ENCODE peak calls at places on chromosomes 3 and 15, in four cellular contexts. B is K562, N is HepG2, O is HCT116. Y is an unnamed sample.

GRCh38 chr3:177427540-177427939 is 230.3 kb upstream of the TBL1XR1 start:
- DNase-seq in B (no peak), O (no peak), N (no peak), Y (no peak)

GRCh38 chr15:83858820-83859505 is 205.0 kb downstream of the ADAMTSL3 start:
- DNase-seq in N (no peak), B (no peak), O (no peak), Y (no peak)

GRCh38 chr15:69790632-69791031 is 307.1 kb downstream of the TLE3 start:
- DNase-seq in B (no peak), O (no peak), N (no peak), Y (no peak)

GRCh38 chr15:42576040-42576594 is 711 bp downstream of the STARD9 start:
- DNase-seq in N (no peak), O (no peak), B (no peak), Y (no peak)

GRCh38 chr3:27325419-27325818 is 43.8 kb downstream of the NEK10 start:
- DNase-seq in B (no peak), N (no peak), O (no peak), Y (no peak)

GRCh38 chr3:39405687-39406367 is 693 bp upstream of the RPSA start:
- DNase-seq in O (no peak), N (no peak), B (no peak), Y (no peak)

GRCh38 chr3:150455341-150455740 is 47.2 kb downstream of the TSC22D2 start:
- DNase-seq in B (no peak), O (no peak), N (no peak), Y (no peak)

GRCh38 chr3:118882353-118882947 is 152.2 kb downstream of the IGSF11 start:
- DNase-seq in O (peak), B (peak), N (peak), Y (peak)

GRCh38 chr3:122100591-122101491 is 45.7 kb downstream of the CD86 start:
- DNase-seq in N (no peak), B (peak), O (no peak), Y (no peak)

GRCh38 chr3:69675773-69676660 is 63.2 kb upstream of the MITF start:
- DNase-seq in N (no peak), B (no peak), O (no peak), Y (no peak)

GRCh38 chr3:104245241-104245640 is 1121.5 kb upstream of the ALCAM start:
- DNase-seq in N (no peak), O (no peak), B (no peak), Y (no peak)

GRCh38 chr3:197750396-197750831 is 731 bp downstream of the FYTTD1 start:
- DNase-seq in N (no peak), B (peak), O (no peak), Y (no peak)

GRCh38 chr15:60840703-60841411 is 361.9 kb upstream of the ICE2 start:
- DNase-seq in O (no peak), N (no peak), B (no peak), Y (no peak)

GRCh38 chr15:49370782-49371181 is 52.3 kb upstream of the FGF7 start:
- DNase-seq in O (peak), B (peak), N (no peak), Y (peak)

GRCh38 chr3:125011941-125012340 is 43.9 kb downstream of the HEG1 start:
- DNase-seq in O (no peak), B (no peak), N (no peak), Y (no peak)

GRCh38 chr3:188594137-188594536 is 440.2 kb downstream of the LPP start:
- DNase-seq in O (no peak), N (no peak), B (no peak), Y (no peak)

GRCh38 chr3:23811117-23811487 is 5.3 kb downstream of the UBE2E1 start:
- DNase-seq in N (peak), O (no peak), B (peak), Y (no peak)

GRCh38 chr3:141367038-141367730 is 1.1 kb upstream of the ZBTB38 start:
- DNase-seq in B (peak), N (no peak), O (peak), Y (no peak)

GRCh38 chr15:92393287-92393993 is at the start of gene ST8SIA2:
- DNase-seq in N (no peak), O (no peak), B (no peak), Y (no peak)

GRCh38 chr3:102471001-102471400 is 36.2 kb downstream of the ZPLD1 start:
- DNase-seq in O (peak), N (no peak), B (peak), Y (no peak)

GRCh38 chr3:10344147-10344943 is 23.4 kb upstream of the SEC13 start:
- DNase-seq in B (peak), O (no peak), N (no peak), Y (no peak)

DNA sequence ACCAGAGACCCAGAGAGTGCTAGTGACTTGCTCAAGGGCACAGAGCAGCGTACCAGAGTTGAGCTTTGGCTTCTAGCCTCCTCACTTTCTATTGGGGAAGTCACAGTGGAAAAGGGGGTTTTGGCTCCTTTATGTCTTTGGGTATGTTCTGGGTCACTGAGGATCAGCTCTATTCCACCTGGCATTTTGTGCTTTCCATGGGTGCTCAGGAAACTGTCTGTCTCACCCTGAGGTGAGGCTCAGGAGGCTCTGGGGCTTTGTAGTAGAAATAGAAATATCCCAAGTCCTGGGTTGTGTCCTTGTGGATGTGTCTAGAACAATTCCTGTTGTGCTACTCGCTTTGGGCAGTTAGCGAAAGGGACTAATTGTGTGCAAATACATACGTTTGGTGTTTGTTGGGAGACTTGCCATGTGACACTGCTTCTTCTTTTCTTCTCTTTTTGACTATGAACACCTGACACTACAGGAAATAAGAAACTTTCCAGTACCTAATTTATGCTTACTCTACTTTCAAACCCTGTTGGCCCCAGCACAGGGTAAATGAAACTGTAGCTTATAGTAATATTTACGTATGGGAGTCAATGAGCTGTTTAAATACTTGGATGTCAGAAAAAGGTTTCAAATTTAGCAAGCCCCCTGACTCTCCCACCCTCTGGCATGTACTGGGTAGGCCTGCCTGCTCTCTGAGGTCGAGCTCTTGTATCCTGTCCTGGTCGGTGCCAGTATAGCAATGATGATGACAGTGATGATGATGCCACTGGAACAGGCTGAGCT is 35.6 kb downstream of the SMAD3 start:
- DNase-seq in B (no peak), N (no peak), O (no peak), Y (no peak)
- H3K4me3 ChIP-seq in B (no peak), N (no peak), O (no peak), Y (peak)

GRCh38 chr3:126664591-126665214 is 9.8 kb upstream of the TXNRD3 start:
- DNase-seq in O (no peak), B (peak), N (peak), Y (no peak)
- TF ChIP-seq CTCF in O (no peak), B (peak), N (peak), Y (no peak)

DNA sequence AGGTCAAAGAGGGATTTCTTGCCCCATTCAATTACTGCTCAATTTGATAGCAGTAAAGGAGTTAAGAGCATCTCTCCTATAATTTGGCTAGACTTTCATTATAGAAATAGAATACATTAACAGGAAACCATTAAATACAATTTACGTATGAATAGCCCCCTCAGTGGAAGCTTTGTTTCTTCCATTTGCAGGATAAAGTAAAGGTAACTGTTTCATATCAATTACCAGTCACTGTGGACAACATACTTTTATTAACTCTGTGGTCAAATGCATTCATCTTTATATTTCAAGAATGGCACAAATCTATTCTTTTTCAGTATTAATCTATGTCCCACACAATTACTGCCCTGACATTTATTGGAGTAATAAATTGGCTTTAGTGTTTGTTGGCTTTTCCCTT is 613.4 kb downstream of the NLGN1 start:
- DNase-seq in B (no peak), N (no peak), O (no peak), Y (no peak)
- TF ChIP-seq TCF7L2 in B (no peak), N (no peak), O (no peak), Y (no peak)

DNA sequence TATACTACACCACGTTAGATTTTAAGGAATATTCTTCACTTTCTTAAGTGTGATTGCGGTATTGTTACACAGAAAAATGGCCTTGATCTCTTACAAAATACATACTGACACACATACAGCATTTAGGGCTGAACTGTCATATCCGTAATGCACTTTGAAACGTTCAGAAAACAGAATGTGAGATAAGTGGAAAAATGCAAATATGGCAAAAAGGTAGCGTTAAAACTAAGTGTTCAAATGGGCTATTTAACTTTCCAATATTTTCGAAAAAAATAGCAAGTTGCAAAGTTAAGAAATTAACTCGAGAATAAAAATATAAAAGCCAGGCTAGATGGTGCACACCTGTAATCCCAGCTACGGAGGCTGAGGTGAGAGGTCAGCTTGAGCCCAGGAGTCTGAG is 1.7 kb downstream of the ZNF280D start:
- DNase-seq in O (no peak), N (no peak), B (no peak), Y (no peak)
- H3K4me3 ChIP-seq in O (peak), N (peak), B (peak), Y (no peak)

GRCh38 chr3:5690904-5691532 is 503.5 kb downstream of the EDEM1 start:
- DNase-seq in B (no peak), N (no peak), O (peak), Y (no peak)

GRCh38 chr3:5690490-5690889 is 503.0 kb downstream of the EDEM1 start:
- DNase-seq in N (no peak), B (no peak), O (no peak), Y (no peak)

GRCh38 chr3:5694267-5694666 is 506.8 kb downstream of the EDEM1 start:
- DNase-seq in N (no peak), B (no peak), O (no peak), Y (no peak)

GRCh38 chr3:5687230-5687629 is 499.7 kb downstream of the EDEM1 start:
- DNase-seq in B (no peak), N (no peak), O (no peak), Y (no peak)

GRCh38 chr3:5692446-5692845 is 504.9 kb downstream of the EDEM1 start:
- DNase-seq in O (no peak), N (no peak), B (no peak), Y (no peak)
- TF ChIP-seq CTCF in O (no peak), N (no peak), B (no peak), Y (no peak)

GRCh38 chr15:31322486-31322885 is 4.1 kb upstream of the KLF13 start:
- DNase-seq in O (no peak), N (no peak), B (no peak), Y (no peak)

GRCh38 chr15:31325432-31325975 is 1.1 kb upstream of the KLF13 start:
- DNase-seq in O (no peak), B (peak), N (no peak), Y (no peak)

GRCh38 chr15:31324739-31325431 is 1.8 kb upstream of the KLF13 start:
- DNase-seq in N (no peak), O (no peak), B (no peak), Y (no peak)

GRCh38 chr15:31321418-31321817 is 5.2 kb upstream of the KLF13 start:
- DNase-seq in O (no peak), B (no peak), N (no peak), Y (no peak)

DNA sequence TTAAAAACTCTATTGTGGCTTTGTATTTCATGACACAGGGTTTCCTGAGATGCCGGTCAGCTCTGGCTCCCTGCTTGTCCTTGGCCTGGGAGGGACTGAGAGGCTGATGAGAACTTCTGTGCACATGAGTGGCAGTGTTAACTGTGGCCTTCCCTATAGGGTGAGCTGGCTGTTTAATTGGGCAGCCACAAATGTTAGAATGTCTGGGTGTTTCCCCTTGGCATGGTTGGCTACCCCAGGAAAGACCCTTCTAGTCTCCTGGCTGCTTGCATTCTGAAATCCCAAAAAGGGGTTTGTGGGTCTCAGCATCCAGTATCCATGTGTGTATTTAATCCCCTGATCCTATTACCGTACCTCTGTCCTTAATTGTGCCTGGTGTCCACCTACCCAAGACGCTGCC is 3.0 kb upstream of the KLF13 start:
- DNase-seq in O (no peak), B (no peak), N (no peak), Y (no peak)
- TF ChIP-seq TCF7L2 in O (no peak), B (no peak), N (no peak), Y (no peak)

DNA sequence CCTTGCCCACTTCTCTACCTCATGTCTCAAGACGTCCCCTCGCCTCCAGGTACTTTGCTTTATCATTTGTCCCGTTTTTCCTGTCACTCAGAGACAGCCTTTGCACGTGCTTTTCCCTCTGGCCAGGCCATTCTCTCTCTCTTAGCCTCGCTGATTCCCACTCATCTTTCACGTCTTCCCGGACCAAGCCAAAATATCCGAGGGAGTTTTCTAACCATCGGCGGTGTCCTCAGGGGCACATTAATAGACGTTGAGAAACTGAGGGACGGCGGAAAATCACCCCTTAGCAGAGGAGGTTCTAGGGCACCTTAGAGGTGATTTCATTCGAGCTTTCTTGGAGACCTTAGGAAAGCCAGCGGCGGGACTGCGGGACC is 551 bp downstream of the SUSD5 start:
- DNase-seq in N (no peak), B (no peak), O (no peak), Y (no peak)
- H3K4me3 ChIP-seq in N (no peak), B (no peak), O (no peak), Y (peak)

DNA sequence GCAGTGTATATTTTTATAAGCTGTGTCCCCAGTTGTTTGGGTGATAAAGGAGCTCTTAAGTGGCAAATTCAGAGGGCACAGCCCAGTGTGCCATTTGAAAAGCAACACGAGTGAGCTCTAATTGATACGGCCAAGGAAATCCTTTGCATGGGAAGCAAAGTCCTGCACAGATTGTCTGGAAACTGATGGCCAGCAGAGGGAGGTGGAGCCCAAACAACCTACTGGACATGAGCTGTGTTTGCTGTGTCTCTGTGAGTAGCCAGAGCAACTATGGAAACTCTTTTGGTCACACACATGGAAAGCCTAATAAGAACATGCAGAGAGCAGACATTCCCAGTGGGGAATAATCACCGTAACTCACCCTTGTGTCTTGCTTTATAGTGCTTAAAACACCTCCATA is 24.4 kb downstream of the ONECUT1 start:
- DNase-seq in N (peak), B (no peak), O (no peak), Y (no peak)
- TF ChIP-seq CTCF in N (peak), B (peak), O (no peak), Y (peak)

DNA sequence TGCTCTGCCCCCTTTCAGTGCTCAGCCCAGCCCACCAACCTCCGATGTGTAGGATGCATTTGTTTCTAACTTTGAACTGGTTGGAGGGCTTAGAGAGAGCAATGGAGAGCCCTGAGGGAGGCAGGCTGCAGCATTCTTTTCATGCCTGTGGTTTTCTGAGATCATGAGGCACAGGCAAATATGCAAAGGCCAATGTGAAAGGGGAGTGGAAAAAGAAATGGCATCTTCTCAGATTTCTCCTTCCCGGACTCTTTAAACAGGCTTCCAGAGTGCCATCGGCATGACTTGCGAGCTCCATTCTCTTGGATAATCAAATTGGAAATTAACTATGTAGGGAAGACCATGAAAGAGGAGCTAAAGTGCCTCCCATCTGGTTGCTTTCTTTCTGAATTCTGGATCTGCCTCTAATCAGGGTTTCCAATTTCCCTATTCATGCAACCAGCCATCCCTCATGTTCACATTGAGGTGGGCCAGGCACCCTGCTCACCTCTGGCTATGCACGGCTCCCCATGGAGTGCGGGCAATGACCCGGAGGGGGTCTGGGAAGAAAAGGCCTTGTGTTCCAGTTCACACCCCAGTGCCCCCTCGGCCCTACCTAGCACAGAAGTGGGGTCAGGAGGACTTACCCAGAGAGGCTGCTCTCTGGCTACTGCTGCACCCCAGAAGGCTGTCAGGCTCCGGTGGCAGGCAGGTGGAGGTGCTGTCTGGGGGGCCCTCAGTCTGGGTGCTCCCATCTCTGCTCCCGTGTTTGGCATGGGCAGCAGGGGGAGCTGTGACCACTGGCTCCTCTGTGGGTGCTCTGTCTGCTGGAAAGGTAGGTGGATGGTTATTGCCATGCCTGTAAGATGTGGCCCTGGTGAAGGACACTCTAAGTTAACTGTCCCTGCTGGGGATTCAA is 16.1 kb downstream of the AMOTL2 start:
- DNase-seq in O (peak), B (no peak), N (peak), Y (no peak)
- TF ChIP-seq TCF7L2 in O (no peak), B (no peak), N (no peak), Y (peak)

Y was measured in Panc1.